ENCODE peak calls at places on chromosomes 16 and 17, in nine cellular contexts. G is left ventricle myocardium inferior, R is Daoy, J is HEK293T, I is AG04450, H is PC-3, M is kidney glomerular epithelial cell, W is KG1, T is thoracic aorta. L is an unnamed sample.
A peak's percentile ranks its signal among the peaks of the same experiment; 100 is the strongest.

GRCh38 chr17:56213031-56213430 is 59.8 kb downstream of the ANKFN1 start:
- DNase-seq in G (no peak), R (no peak), J (no peak), I (no peak), H (no peak), M (no peak), W (no peak), T (no peak), L (no peak)

GRCh38 chr17:82566129-82566995 is 46.8 kb downstream of the FOXK2 start:
- DNase-seq in G (no peak), R (no peak), J (no peak), I (no peak), H (no peak), M (no peak), W (no peak), T (no peak), L (no peak)

GRCh38 chr17:48160177-48160967 is 52.8 kb downstream of the SNX11 start:
- DNase-seq in G (no peak), R (no peak), J (no peak), I (no peak), H (no peak), M (no peak), W (no peak), T (no peak), L (peak; percentile 58)

GRCh38 chr16:19005561-19006445 is 22.1 kb downstream of the TMC7 start:
- DNase-seq in G (peak; percentile 24), R (peak; percentile 89), J (no peak), I (no peak), H (peak; percentile 97), M (no peak), W (no peak), T (no peak), L (no peak)

GRCh38 chr16:1573301-1573700 is 38.6 kb downstream of the IFT140 start:
- DNase-seq in G (no peak), R (no peak), J (no peak), I (no peak), H (no peak), M (no peak), W (no peak), T (no peak), L (no peak)

GRCh38 chr17:36503456-36504155 is 17.1 kb downstream of the ZNHIT3 start:
- DNase-seq in G (no peak), R (no peak), J (no peak), I (no peak), H (no peak), M (no peak), W (no peak), T (no peak), L (no peak)

GRCh38 chr16:88618182-88618955 is 20.0 kb upstream of the IL17C start:
- DNase-seq in G (no peak), R (no peak), J (no peak), I (no peak), H (no peak), M (no peak), W (no peak), T (no peak), L (peak; percentile 86)

GRCh38 chr17:32878211-32878610 is 1.3 kb upstream of the MYO1D start:
- DNase-seq in G (no peak), R (no peak), J (no peak), I (no peak), H (peak; percentile 19), M (no peak), W (no peak), T (peak; percentile 53), L (no peak)

GRCh38 chr16:85986931-85987749 is 88.2 kb downstream of the IRF8 start:
- DNase-seq in G (no peak), R (no peak), J (peak; percentile 83), I (no peak), H (no peak), M (no peak), W (peak; percentile 25), T (no peak), L (peak; percentile 56)

GRCh38 chr17:7238418-7239090 is 703 bp downstream of the PHF23 start:
- DNase-seq in G (no peak), R (no peak), J (no peak), I (no peak), H (no peak), M (no peak), W (no peak), T (no peak), L (no peak)

GRCh38 chr17:68906638-68907037 is 48.6 kb downstream of the ABCA8 start:
- DNase-seq in G (no peak), R (no peak), J (peak; percentile 13), I (no peak), H (peak; percentile 66), M (no peak), W (no peak), T (no peak), L (no peak)

GRCh38 chr16:81450783-81451491 is 6.3 kb downstream of the CMIP start:
- DNase-seq in G (no peak), R (no peak), J (no peak), I (no peak), H (no peak), M (no peak), W (no peak), T (no peak), L (no peak)

GRCh38 chr17:50944054-50944901 is 78.1 kb upstream of the TOB1 start:
- DNase-seq in G (peak; percentile 86), R (peak; percentile 64), J (peak; percentile 60), I (no peak), H (peak; percentile 79), M (peak; percentile 11), W (peak; percentile 54), T (no peak), L (peak; percentile 98)

GRCh38 chr17:17749025-17749772 is 67.9 kb downstream of the RAI1 start:
- DNase-seq in G (no peak), R (no peak), J (no peak), I (no peak), H (no peak), M (no peak), W (no peak), T (no peak), L (no peak)

GRCh38 chr16:84555418-84556196 is 51.1 kb upstream of the MEAK7 start:
- DNase-seq in G (no peak), R (no peak), J (no peak), I (no peak), H (peak; percentile 17), M (no peak), W (no peak), T (no peak), L (no peak)

GRCh38 chr17:40978752-40979151 is 5.4 kb downstream of the KRT40 start:
- DNase-seq in G (no peak), R (no peak), J (no peak), I (no peak), H (no peak), M (no peak), W (no peak), T (no peak), L (no peak)

GRCh38 chr17:5753421-5753820 is 169.1 kb upstream of the NLRP1 start:
- DNase-seq in G (no peak), R (no peak), J (no peak), I (no peak), H (no peak), M (no peak), W (no peak), T (no peak), L (no peak)